ENCODE peak calls at places on chromosomes 2 and 18, in four cellular contexts. R is iris pigment epithelial cell; M is CD8-positive, alpha-beta memory T cell; L is progenitor cell of endocrine pancreas. F is an unnamed sample.

GRCh38 chr18:70659026-70659726 is 370.3 kb downstream of the SOCS6 start:
- DNase-seq in R (no peak), M (peak; percentile 3), L (no peak), F (no peak)

GRCh38 chr2:178804791-178805190 is 2.4 kb downstream of the TTN start:
- DNase-seq in R (peak; percentile 42), M (no peak), L (no peak), F (no peak)

GRCh38 chr18:55165399-55166125 is 206.3 kb upstream of the CCDC68 start:
- DNase-seq in R (no peak), M (no peak), L (no peak), F (no peak)

GRCh38 chr18:57664600-57665165 is 43.0 kb upstream of the NARS1 start:
- DNase-seq in R (no peak), M (no peak), L (no peak), F (no peak)

GRCh38 chr18:13393338-13393737 is 174.8 kb downstream of the LDLRAD4 start:
- DNase-seq in R (no peak), M (no peak), L (no peak), F (no peak)

GRCh38 chr2:54106631-54107454 is 8.6 kb upstream of the ACYP2 start:
- DNase-seq in R (peak; percentile 68), M (no peak), L (no peak), F (peak; percentile 70)

GRCh38 chr2:189798312-189799029 is 14.2 kb downstream of the PMS1 start:
- DNase-seq in R (peak; percentile 74), M (no peak), L (no peak), F (no peak)

GRCh38 chr18:76994086-76994654 is 138.4 kb downstream of the MBP start:
- DNase-seq in R (no peak), M (no peak), L (no peak), F (no peak)

GRCh38 chr2:197941715-197942114 is 137.3 kb downstream of the PLCL1 start:
- DNase-seq in R (no peak), M (no peak), L (no peak), F (no peak)

GRCh38 chr2:237815637-237816036 is 17.1 kb downstream of the RBM44 start:
- DNase-seq in R (no peak), M (no peak), L (no peak), F (no peak)

GRCh38 chr2:60707750-60708371 is 48.2 kb upstream of the PAPOLG start:
- DNase-seq in R (peak; percentile 31), M (no peak), L (no peak), F (no peak)

GRCh38 chr2:24121469-24121868 is 1.7 kb downstream of the PFN4 start:
- DNase-seq in R (no peak), M (no peak), L (no peak), F (no peak)

GRCh38 chr18:77395941-77396340 is 146.3 kb downstream of the GALR1 start:
- DNase-seq in R (no peak), M (no peak), L (no peak), F (no peak)

GRCh38 chr2:232697807-232698110 is 628 bp downstream of the GIGYF2 start:
- DNase-seq in R (no peak), M (peak; percentile 6), L (no peak), F (no peak)

GRCh38 chr18:36155960-36156757 is 26.5 kb downstream of the ELP2 start:
- DNase-seq in R (peak; percentile 12), M (no peak), L (no peak), F (no peak)

GRCh38 chr2:59149271-59149670 is 908.1 kb upstream of the FANCL start:
- DNase-seq in R (no peak), M (no peak), L (no peak), F (no peak)

GRCh38 chr2:124753842-124754241 is 728.8 kb downstream of the CNTNAP5 start:
- DNase-seq in R (no peak), M (no peak), L (no peak), F (no peak)

GRCh38 chr18:48356909-48357631 is 52.1 kb downstream of the ZBTB7C start:
- DNase-seq in R (no peak), M (no peak), L (no peak), F (no peak)

GRCh38 chr2:127515383-127515915 is 10.8 kb downstream of the IWS1 start:
- DNase-seq in R (peak; percentile 26), M (no peak), L (no peak), F (no peak)

GRCh38 chr2:69798909-69799526 is 30.4 kb upstream of the GMCL1 start:
- DNase-seq in R (peak; percentile 76), M (no peak), L (no peak), F (no peak)

GRCh38 chr2:9703701-9704221 is 73.0 kb upstream of the YWHAQ start:
- DNase-seq in R (peak; percentile 97), M (peak; percentile 23), L (no peak), F (no peak)

GRCh38 chr18:13660510-13660909 is 65.8 kb downstream of the FAM210A start:
- DNase-seq in R (no peak), M (no peak), L (no peak), F (no peak)

GRCh38 chr2:144152817-144153271 is 367.1 kb downstream of the ZEB2 start:
- DNase-seq in R (peak; percentile 61), M (no peak), L (no peak), F (no peak)

GRCh38 chr2:10776231-10776977 is 36.2 kb downstream of the PDIA6 start:
- DNase-seq in R (no peak), M (no peak), L (no peak), F (no peak)

GRCh38 chr2:45992746-45993475 is 304.3 kb upstream of the EPAS1 start:
- DNase-seq in R (no peak), M (no peak), L (no peak), F (no peak)

GRCh38 chr2:100987974-100988373 is 14.1 kb upstream of the RPL31 start:
- DNase-seq in R (no peak), M (no peak), L (no peak), F (no peak)

GRCh38 chr18:68267583-68267982 is 447.3 kb downstream of the TMX3 start:
- DNase-seq in R (peak; percentile 85), M (no peak), L (no peak), F (no peak)

GRCh38 chr2:128521482-128521881 is 202.8 kb upstream of the HS6ST1 start:
- DNase-seq in R (no peak), M (no peak), L (no peak), F (no peak)

GRCh38 chr18:43563780-43564179 is 286.5 kb upstream of the SYT4 start:
- DNase-seq in R (peak; percentile 46), M (no peak), L (no peak), F (no peak)

GRCh38 chr2:207115715-207116364 is 49.9 kb downstream of the KLF7 start:
- DNase-seq in R (peak; percentile 39), M (no peak), L (no peak), F (peak; percentile 20)

F was measured in amygdala.